ENCODE peak calls at places on chromosomes 5 and 9, in five cellular contexts. One of them, this sample, is unnamed.

GRCh38 chr5:164746723-164747122 is 1241.3 kb downstream of the MAT2B start:
- DNase-seq in cardiac muscle cell: no peak
- DNase-seq in osteoblast: no peak
- DNase-seq in mesendoderm: peak
- DNase-seq in neuronal stem cell: no peak
- DNase-seq in this sample: no peak

GRCh38 chr9:134570151-134570621 is 71.4 kb upstream of the COL5A1 start:
- DNase-seq in neuronal stem cell: no peak
- DNase-seq in osteoblast: peak
- DNase-seq in cardiac muscle cell: no peak
- DNase-seq in mesendoderm: no peak
- DNase-seq in this sample: no peak

GRCh38 chr5:137876101-137876500 is 8.4 kb downstream of the MYOT start:
- DNase-seq in mesendoderm: no peak
- DNase-seq in neuronal stem cell: no peak
- DNase-seq in osteoblast: no peak
- DNase-seq in cardiac muscle cell: no peak
- DNase-seq in this sample: no peak

GRCh38 chr9:84754461-84754860 is 84.9 kb downstream of the NTRK2 start:
- DNase-seq in neuronal stem cell: no peak
- DNase-seq in osteoblast: no peak
- DNase-seq in cardiac muscle cell: no peak
- DNase-seq in mesendoderm: no peak
- DNase-seq in this sample: no peak

GRCh38 chr5:141515946-141516647 is 27.2 kb downstream of the PCDHGC5 start:
- DNase-seq in osteoblast: no peak
- DNase-seq in mesendoderm: no peak
- DNase-seq in cardiac muscle cell: no peak
- DNase-seq in neuronal stem cell: no peak
- DNase-seq in this sample: no peak

GRCh38 chr5:142753114-142753764 is 16.9 kb upstream of the ARHGAP26 start:
- DNase-seq in mesendoderm: no peak
- DNase-seq in osteoblast: no peak
- DNase-seq in cardiac muscle cell: no peak
- DNase-seq in neuronal stem cell: no peak
- DNase-seq in this sample: no peak

GRCh38 chr9:93960221-93960970 is 5.2 kb upstream of the BARX1 start:
- DNase-seq in osteoblast: peak
- DNase-seq in cardiac muscle cell: no peak
- DNase-seq in mesendoderm: peak
- DNase-seq in neuronal stem cell: no peak
- DNase-seq in this sample: peak

GRCh38 chr5:148967783-148968182 is 95.1 kb downstream of the SH3TC2 start:
- DNase-seq in cardiac muscle cell: peak
- DNase-seq in osteoblast: no peak
- DNase-seq in neuronal stem cell: no peak
- DNase-seq in mesendoderm: no peak
- DNase-seq in this sample: peak

GRCh38 chr5:97980291-97980690 is 793.2 kb upstream of the RGMB start:
- DNase-seq in neuronal stem cell: no peak
- DNase-seq in mesendoderm: no peak
- DNase-seq in cardiac muscle cell: no peak
- DNase-seq in osteoblast: no peak
- DNase-seq in this sample: no peak

GRCh38 chr5:31898246-31898645 is 259.3 kb downstream of the PDZD2 start:
- DNase-seq in cardiac muscle cell: no peak
- DNase-seq in osteoblast: no peak
- DNase-seq in mesendoderm: no peak
- DNase-seq in neuronal stem cell: no peak
- DNase-seq in this sample: no peak

GRCh38 chr9:16321461-16322119 is 548.9 kb downstream of the BNC2 start:
- DNase-seq in mesendoderm: no peak
- DNase-seq in cardiac muscle cell: no peak
- DNase-seq in osteoblast: peak
- DNase-seq in neuronal stem cell: no peak
- DNase-seq in this sample: no peak

GRCh38 chr9:112601646-112602045 is 115.0 kb downstream of the KIAA1958 start:
- DNase-seq in cardiac muscle cell: no peak
- DNase-seq in neuronal stem cell: no peak
- DNase-seq in osteoblast: peak
- DNase-seq in mesendoderm: no peak
- DNase-seq in this sample: no peak

GRCh38 chr9:100170556-100170955 is 71.5 kb downstream of the INVS start:
- DNase-seq in neuronal stem cell: no peak
- DNase-seq in cardiac muscle cell: no peak
- DNase-seq in osteoblast: no peak
- DNase-seq in mesendoderm: no peak
- DNase-seq in this sample: no peak

GRCh38 chr9:85142461-85143401 is 473.2 kb downstream of the NTRK2 start:
- DNase-seq in osteoblast: no peak
- DNase-seq in mesendoderm: peak
- DNase-seq in cardiac muscle cell: peak
- DNase-seq in neuronal stem cell: no peak
- DNase-seq in this sample: no peak

GRCh38 chr9:78860806-78861475 is 564.0 kb downstream of the PSAT1 start:
- DNase-seq in cardiac muscle cell: no peak
- DNase-seq in mesendoderm: peak
- DNase-seq in osteoblast: peak
- DNase-seq in neuronal stem cell: no peak
- DNase-seq in this sample: no peak

GRCh38 chr5:179343902-179344300 is 1.4 kb downstream of the ADAMTS2 start:
- DNase-seq in neuronal stem cell: peak
- DNase-seq in osteoblast: peak
- DNase-seq in mesendoderm: peak
- DNase-seq in cardiac muscle cell: peak
- DNase-seq in this sample: no peak

GRCh38 chr9:121721770-121722169 is 70.3 kb downstream of the DAB2IP start:
- DNase-seq in neuronal stem cell: no peak
- DNase-seq in osteoblast: peak
- DNase-seq in mesendoderm: no peak
- DNase-seq in cardiac muscle cell: no peak
- DNase-seq in this sample: no peak

GRCh38 chr5:72266862-72267261 is 53.2 kb downstream of the MRPS27 start:
- DNase-seq in cardiac muscle cell: no peak
- DNase-seq in mesendoderm: no peak
- DNase-seq in osteoblast: no peak
- DNase-seq in neuronal stem cell: no peak
- DNase-seq in this sample: no peak

GRCh38 chr9:98429613-98430012 is 174.2 kb upstream of the TBC1D2 start:
- DNase-seq in neuronal stem cell: no peak
- DNase-seq in cardiac muscle cell: no peak
- DNase-seq in mesendoderm: peak
- DNase-seq in osteoblast: no peak
- DNase-seq in this sample: no peak

GRCh38 chr5:141753971-141754713 is 72.1 kb upstream of the ARAP3 start:
- DNase-seq in mesendoderm: peak
- DNase-seq in osteoblast: peak
- DNase-seq in neuronal stem cell: peak
- DNase-seq in cardiac muscle cell: peak
- DNase-seq in this sample: peak

GRCh38 chr5:138468133-138468965 is 3.1 kb downstream of the EGR1 start:
- DNase-seq in cardiac muscle cell: no peak
- DNase-seq in mesendoderm: no peak
- DNase-seq in osteoblast: no peak
- DNase-seq in neuronal stem cell: no peak
- DNase-seq in this sample: no peak

GRCh38 chr5:176614805-176615478 is 5.0 kb upstream of the GPRIN1 start:
- DNase-seq in neuronal stem cell: no peak
- DNase-seq in cardiac muscle cell: no peak
- DNase-seq in osteoblast: peak
- DNase-seq in mesendoderm: no peak
- DNase-seq in this sample: no peak

GRCh38 chr5:177390363-177391300 is 6.4 kb downstream of the SLC34A1 start:
- DNase-seq in osteoblast: peak
- DNase-seq in cardiac muscle cell: peak
- DNase-seq in neuronal stem cell: peak
- DNase-seq in mesendoderm: peak
- DNase-seq in this sample: peak

GRCh38 chr5:978051-978450 is 30.6 kb upstream of the NKD2 start:
- DNase-seq in osteoblast: peak
- DNase-seq in mesendoderm: no peak
- DNase-seq in neuronal stem cell: no peak
- DNase-seq in cardiac muscle cell: no peak
- DNase-seq in this sample: no peak

GRCh38 chr5:55817030-55817429 is 34.1 kb upstream of the IL31RA start:
- DNase-seq in mesendoderm: no peak
- DNase-seq in cardiac muscle cell: no peak
- DNase-seq in neuronal stem cell: no peak
- DNase-seq in osteoblast: no peak
- DNase-seq in this sample: no peak

GRCh38 chr5:140148508-140148907 is 22.8 kb downstream of the IGIP start:
- DNase-seq in neuronal stem cell: no peak
- DNase-seq in osteoblast: peak
- DNase-seq in mesendoderm: peak
- DNase-seq in cardiac muscle cell: peak
- DNase-seq in this sample: no peak

GRCh38 chr5:143341807-143342570 is 61.5 kb downstream of the NR3C1 start:
- DNase-seq in neuronal stem cell: no peak
- DNase-seq in cardiac muscle cell: no peak
- DNase-seq in osteoblast: no peak
- DNase-seq in mesendoderm: no peak
- DNase-seq in this sample: no peak

GRCh38 chr5:139639619-139640431 is 8.3 kb upstream of the CXXC5 start:
- DNase-seq in cardiac muscle cell: no peak
- DNase-seq in mesendoderm: no peak
- DNase-seq in neuronal stem cell: no peak
- DNase-seq in osteoblast: peak
- DNase-seq in this sample: no peak

GRCh38 chr9:15306068-15306756 is 804 bp downstream of the TTC39B start:
- DNase-seq in neuronal stem cell: peak
- DNase-seq in cardiac muscle cell: peak
- DNase-seq in mesendoderm: peak
- DNase-seq in osteoblast: peak
- DNase-seq in this sample: peak

GRCh38 chr9:19517202-19517942 is 108.6 kb downstream of the ACER2 start:
- DNase-seq in mesendoderm: peak
- DNase-seq in neuronal stem cell: no peak
- DNase-seq in osteoblast: no peak
- DNase-seq in cardiac muscle cell: no peak
- DNase-seq in this sample: no peak

GRCh38 chr5:2038337-2039179 is 155.8 kb upstream of the IRX4 start:
- DNase-seq in mesendoderm: peak
- DNase-seq in osteoblast: peak
- DNase-seq in neuronal stem cell: peak
- DNase-seq in cardiac muscle cell: peak
- DNase-seq in this sample: peak
- H3K4me3 ChIP-seq in mesendoderm: no peak
- H3K4me3 ChIP-seq in osteoblast: peak
- H3K4me3 ChIP-seq in neuronal stem cell: peak
- H3K4me3 ChIP-seq in cardiac muscle cell: peak
- H3K4me3 ChIP-seq in this sample: no peak

GRCh38 chr9:130316406-130316805 is 50.8 kb downstream of the HMCN2 start:
- DNase-seq in mesendoderm: no peak
- DNase-seq in osteoblast: no peak
- DNase-seq in cardiac muscle cell: no peak
- DNase-seq in neuronal stem cell: no peak
- DNase-seq in this sample: no peak
- H3K27ac ChIP-seq in mesendoderm: no peak
- H3K27ac ChIP-seq in osteoblast: no peak
- H3K27ac ChIP-seq in cardiac muscle cell: no peak
- H3K27ac ChIP-seq in neuronal stem cell: no peak
- H3K27ac ChIP-seq in this sample: no peak

DNA sequence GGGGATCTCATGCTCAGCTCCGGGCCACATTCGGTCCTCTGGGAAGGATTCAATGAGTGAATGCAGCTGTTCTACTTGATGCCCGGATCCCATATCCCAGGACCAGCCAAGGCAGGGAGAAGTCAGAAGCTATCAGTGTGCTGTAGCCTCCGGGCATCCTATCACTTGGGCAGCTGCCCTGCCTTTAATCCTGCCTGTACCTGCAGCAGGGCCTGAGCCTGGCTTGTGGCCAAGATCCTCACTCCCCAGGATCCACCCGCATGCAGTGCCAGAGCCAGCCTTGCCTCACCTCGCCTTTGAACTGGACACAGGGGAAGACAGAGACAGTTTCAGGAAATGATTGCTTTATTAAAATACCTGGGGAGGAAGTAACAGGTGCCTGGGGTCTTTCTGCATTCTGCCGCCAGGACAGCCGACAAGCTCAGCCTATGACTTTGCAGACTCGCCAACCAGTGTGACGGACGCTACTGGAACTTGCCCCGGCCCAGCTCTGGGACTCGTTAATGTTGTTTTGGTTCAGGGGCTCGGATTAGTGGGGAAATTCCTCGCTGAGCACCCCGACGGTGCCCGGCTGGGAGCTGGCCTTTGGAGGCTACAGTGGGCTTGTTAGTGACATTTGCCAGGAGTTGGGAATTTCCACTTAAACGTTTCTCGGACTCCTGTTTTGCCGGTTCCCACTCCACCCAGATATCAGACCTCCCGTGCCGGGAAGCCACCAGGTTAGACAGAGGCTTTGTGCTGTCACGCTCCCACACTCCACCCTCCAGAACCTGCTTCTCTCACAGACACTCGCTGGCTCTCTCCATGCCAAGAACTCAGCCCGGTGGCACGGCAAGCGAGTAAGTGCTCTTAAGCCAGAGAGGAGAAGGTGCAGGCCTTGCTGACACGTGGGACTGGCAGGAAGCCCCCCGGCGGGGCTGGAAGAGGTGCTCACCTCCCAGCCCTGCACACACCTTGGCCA is 721 bp downstream of the PTGES start:
- DNase-seq in mesendoderm: no peak
- DNase-seq in neuronal stem cell: no peak
- DNase-seq in osteoblast: peak
- DNase-seq in cardiac muscle cell: no peak
- DNase-seq in this sample: peak
- H3K4me3 ChIP-seq in mesendoderm: no peak
- H3K4me3 ChIP-seq in neuronal stem cell: peak
- H3K4me3 ChIP-seq in osteoblast: peak
- H3K4me3 ChIP-seq in cardiac muscle cell: no peak
- H3K4me3 ChIP-seq in this sample: no peak

DNA sequence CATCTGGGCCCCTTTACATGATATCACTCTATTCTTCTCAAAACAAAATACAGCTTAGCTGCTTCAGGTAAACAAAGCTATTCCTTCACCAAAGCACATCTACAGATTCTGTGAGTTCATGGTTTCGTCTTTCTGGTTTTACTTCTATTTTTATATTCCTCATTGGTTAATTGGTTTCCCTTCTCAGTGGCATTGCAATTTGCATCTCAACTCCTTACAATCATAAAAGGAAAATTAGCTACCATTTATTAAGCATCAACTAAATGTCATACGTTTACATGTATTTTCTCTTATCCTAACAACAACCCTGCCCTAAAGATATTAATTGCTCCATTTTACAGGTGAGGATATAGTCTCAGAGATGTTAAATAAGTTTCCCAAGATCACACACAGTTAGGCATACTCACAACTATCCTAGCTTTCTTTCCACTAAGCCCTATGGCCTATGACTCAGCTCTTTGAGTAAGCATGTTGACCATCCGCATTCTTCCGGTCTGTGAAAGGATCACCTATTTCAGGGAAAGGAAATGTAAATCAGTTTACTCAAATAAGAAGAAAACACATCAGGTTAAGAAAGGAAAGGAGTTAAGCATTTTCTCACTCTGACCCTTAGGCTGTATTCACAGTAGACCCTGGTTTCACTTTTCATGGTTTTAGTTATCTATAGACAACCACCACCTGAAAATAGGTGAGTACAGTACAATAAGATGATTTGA is 146.1 kb downstream of the CAAP1 start:
- DNase-seq in mesendoderm: peak
- DNase-seq in neuronal stem cell: no peak
- DNase-seq in cardiac muscle cell: no peak
- DNase-seq in osteoblast: no peak
- DNase-seq in this sample: peak
- H3K27ac ChIP-seq in mesendoderm: no peak
- H3K27ac ChIP-seq in neuronal stem cell: no peak
- H3K27ac ChIP-seq in cardiac muscle cell: no peak
- H3K27ac ChIP-seq in osteoblast: no peak
- H3K27ac ChIP-seq in this sample: no peak

GRCh38 chr5:14146725-14147124 is 3.6 kb downstream of the TRIO start:
- DNase-seq in neuronal stem cell: no peak
- DNase-seq in cardiac muscle cell: no peak
- DNase-seq in mesendoderm: no peak
- DNase-seq in osteoblast: no peak
- DNase-seq in this sample: peak
- H3K4me3 ChIP-seq in neuronal stem cell: no peak
- H3K4me3 ChIP-seq in cardiac muscle cell: no peak
- H3K4me3 ChIP-seq in mesendoderm: no peak
- H3K4me3 ChIP-seq in osteoblast: peak
- H3K4me3 ChIP-seq in this sample: no peak